ENCODE peak calls at places on chromosomes 5 and 9, in eight cellular contexts. One of them, this sample, is unnamed.
A peak's percentile ranks its signal among the peaks of the same experiment; 100 is the strongest.

GRCh38 chr9:113530942-113531341 is 67.4 kb downstream of the RGS3 start:
- DNase-seq in EH: no peak
- DNase-seq in effector memory CD8-positive, alpha-beta T cell: no peak
- DNase-seq in smooth muscle cell of the brain vasculature: no peak
- DNase-seq in MCF 10A: no peak
- DNase-seq in D341Med: no peak
- DNase-seq in osteocyte: no peak
- DNase-seq in Caki2: no peak
- DNase-seq in this sample: no peak

GRCh38 chr5:172455511-172456061 is 1.3 kb upstream of the SH3PXD2B start:
- DNase-seq in EH: peak; percentile 81
- DNase-seq in effector memory CD8-positive, alpha-beta T cell: no peak
- DNase-seq in smooth muscle cell of the brain vasculature: no peak
- DNase-seq in MCF 10A: peak; percentile 55
- DNase-seq in D341Med: no peak
- DNase-seq in osteocyte: no peak
- DNase-seq in Caki2: peak; percentile 89
- DNase-seq in this sample: no peak

GRCh38 chr9:98637381-98637780 is 71.4 kb downstream of the GABBR2 start:
- DNase-seq in EH: peak; percentile 14
- DNase-seq in effector memory CD8-positive, alpha-beta T cell: no peak
- DNase-seq in smooth muscle cell of the brain vasculature: no peak
- DNase-seq in MCF 10A: no peak
- DNase-seq in D341Med: no peak
- DNase-seq in osteocyte: no peak
- DNase-seq in Caki2: no peak
- DNase-seq in this sample: no peak

GRCh38 chr9:111298831-111299603 is 31.0 kb downstream of the OR2K2 start:
- DNase-seq in EH: peak; percentile 78
- DNase-seq in effector memory CD8-positive, alpha-beta T cell: no peak
- DNase-seq in smooth muscle cell of the brain vasculature: peak; percentile 79
- DNase-seq in MCF 10A: peak; percentile 67
- DNase-seq in D341Med: peak; percentile 39
- DNase-seq in osteocyte: no peak
- DNase-seq in Caki2: peak; percentile 62
- DNase-seq in this sample: peak; percentile 85

GRCh38 chr5:55517804-55518203 is 17.0 kb downstream of the PLPP1 start:
- DNase-seq in EH: no peak
- DNase-seq in effector memory CD8-positive, alpha-beta T cell: no peak
- DNase-seq in smooth muscle cell of the brain vasculature: no peak
- DNase-seq in MCF 10A: no peak
- DNase-seq in D341Med: no peak
- DNase-seq in osteocyte: no peak
- DNase-seq in Caki2: no peak
- DNase-seq in this sample: no peak

GRCh38 chr5:99099691-99100090 is 170.9 kb upstream of the CHD1 start:
- DNase-seq in EH: no peak
- DNase-seq in effector memory CD8-positive, alpha-beta T cell: no peak
- DNase-seq in smooth muscle cell of the brain vasculature: no peak
- DNase-seq in MCF 10A: no peak
- DNase-seq in D341Med: no peak
- DNase-seq in osteocyte: no peak
- DNase-seq in Caki2: no peak
- DNase-seq in this sample: no peak

GRCh38 chr9:120882935-120883607 is 6.1 kb upstream of the PHF19 start:
- DNase-seq in EH: no peak
- DNase-seq in effector memory CD8-positive, alpha-beta T cell: no peak
- DNase-seq in smooth muscle cell of the brain vasculature: no peak
- DNase-seq in MCF 10A: peak; percentile 13
- DNase-seq in D341Med: no peak
- DNase-seq in osteocyte: no peak
- DNase-seq in Caki2: peak; percentile 47
- DNase-seq in this sample: no peak

GRCh38 chr9:127574089-127574921 is 37.8 kb upstream of the STXBP1 start:
- DNase-seq in EH: peak; percentile 76
- DNase-seq in effector memory CD8-positive, alpha-beta T cell: no peak
- DNase-seq in smooth muscle cell of the brain vasculature: no peak
- DNase-seq in MCF 10A: peak; percentile 96
- DNase-seq in D341Med: peak; percentile 27
- DNase-seq in osteocyte: no peak
- DNase-seq in Caki2: peak; percentile 72
- DNase-seq in this sample: no peak

GRCh38 chr9:131585375-131585774 is 40.1 kb downstream of the PRRT1B start:
- DNase-seq in EH: peak; percentile 44
- DNase-seq in effector memory CD8-positive, alpha-beta T cell: peak; percentile 44
- DNase-seq in smooth muscle cell of the brain vasculature: no peak
- DNase-seq in MCF 10A: no peak
- DNase-seq in D341Med: no peak
- DNase-seq in osteocyte: no peak
- DNase-seq in Caki2: no peak
- DNase-seq in this sample: peak; percentile 60

GRCh38 chr5:163440954-163441353 is 3.6 kb downstream of the CCNG1 start:
- DNase-seq in EH: no peak
- DNase-seq in effector memory CD8-positive, alpha-beta T cell: no peak
- DNase-seq in smooth muscle cell of the brain vasculature: no peak
- DNase-seq in MCF 10A: no peak
- DNase-seq in D341Med: no peak
- DNase-seq in osteocyte: no peak
- DNase-seq in Caki2: no peak
- DNase-seq in this sample: no peak

GRCh38 chr9:26893030-26893676 is 551 bp upstream of the CAAP1 start:
- DNase-seq in EH: no peak
- DNase-seq in effector memory CD8-positive, alpha-beta T cell: no peak
- DNase-seq in smooth muscle cell of the brain vasculature: no peak
- DNase-seq in MCF 10A: peak; percentile 2
- DNase-seq in D341Med: no peak
- DNase-seq in osteocyte: no peak
- DNase-seq in Caki2: no peak
- DNase-seq in this sample: no peak

GRCh38 chr9:106916491-106917235 is 53.7 kb downstream of the ZNF462 start:
- DNase-seq in EH: peak; percentile 92
- DNase-seq in effector memory CD8-positive, alpha-beta T cell: no peak
- DNase-seq in smooth muscle cell of the brain vasculature: no peak
- DNase-seq in MCF 10A: peak; percentile 85
- DNase-seq in D341Med: no peak
- DNase-seq in osteocyte: no peak
- DNase-seq in Caki2: peak; percentile 91
- DNase-seq in this sample: no peak

GRCh38 chr9:96721303-96721702 is 56.6 kb downstream of the ZNF510 start:
- DNase-seq in EH: no peak
- DNase-seq in effector memory CD8-positive, alpha-beta T cell: no peak
- DNase-seq in smooth muscle cell of the brain vasculature: no peak
- DNase-seq in MCF 10A: no peak
- DNase-seq in D341Med: no peak
- DNase-seq in osteocyte: no peak
- DNase-seq in Caki2: no peak
- DNase-seq in this sample: no peak

GRCh38 chr9:33202018-33202417 is 34.9 kb upstream of the B4GALT1 start:
- DNase-seq in EH: no peak
- DNase-seq in effector memory CD8-positive, alpha-beta T cell: no peak
- DNase-seq in smooth muscle cell of the brain vasculature: no peak
- DNase-seq in MCF 10A: no peak
- DNase-seq in D341Med: no peak
- DNase-seq in osteocyte: no peak
- DNase-seq in Caki2: no peak
- DNase-seq in this sample: no peak

GRCh38 chr5:73966411-73966810 is 340.4 kb downstream of the ARHGEF28 start:
- DNase-seq in EH: peak; percentile 40
- DNase-seq in effector memory CD8-positive, alpha-beta T cell: no peak
- DNase-seq in smooth muscle cell of the brain vasculature: no peak
- DNase-seq in MCF 10A: no peak
- DNase-seq in D341Med: no peak
- DNase-seq in osteocyte: no peak
- DNase-seq in Caki2: no peak
- DNase-seq in this sample: no peak

GRCh38 chr5:10474521-10475075 is 32.9 kb downstream of the ROPN1L start:
- DNase-seq in EH: peak; percentile 79
- DNase-seq in effector memory CD8-positive, alpha-beta T cell: no peak
- DNase-seq in smooth muscle cell of the brain vasculature: peak; percentile 51
- DNase-seq in MCF 10A: no peak
- DNase-seq in D341Med: no peak
- DNase-seq in osteocyte: no peak
- DNase-seq in Caki2: no peak
- DNase-seq in this sample: no peak

GRCh38 chr5:68137451-68138190 is 77.9 kb upstream of the PIK3R1 start:
- DNase-seq in EH: peak; percentile 82
- DNase-seq in effector memory CD8-positive, alpha-beta T cell: no peak
- DNase-seq in smooth muscle cell of the brain vasculature: no peak
- DNase-seq in MCF 10A: no peak
- DNase-seq in D341Med: no peak
- DNase-seq in osteocyte: no peak
- DNase-seq in Caki2: no peak
- DNase-seq in this sample: no peak

GRCh38 chr9:129393064-129393463 is 215.0 kb upstream of the IER5L start:
- DNase-seq in EH: no peak
- DNase-seq in effector memory CD8-positive, alpha-beta T cell: no peak
- DNase-seq in smooth muscle cell of the brain vasculature: no peak
- DNase-seq in MCF 10A: no peak
- DNase-seq in D341Med: no peak
- DNase-seq in osteocyte: no peak
- DNase-seq in Caki2: no peak
- DNase-seq in this sample: no peak

GRCh38 chr5:58849995-58850667 is 267.3 kb downstream of the RAB3C start:
- DNase-seq in EH: peak; percentile 30
- DNase-seq in effector memory CD8-positive, alpha-beta T cell: no peak
- DNase-seq in smooth muscle cell of the brain vasculature: no peak
- DNase-seq in MCF 10A: peak; percentile 48
- DNase-seq in D341Med: peak; percentile 60
- DNase-seq in osteocyte: no peak
- DNase-seq in Caki2: peak; percentile 23
- DNase-seq in this sample: no peak

GRCh38 chr5:54103871-54104270 is 206.5 kb downstream of the ARL15 start:
- DNase-seq in EH: no peak
- DNase-seq in effector memory CD8-positive, alpha-beta T cell: no peak
- DNase-seq in smooth muscle cell of the brain vasculature: no peak
- DNase-seq in MCF 10A: no peak
- DNase-seq in D341Med: no peak
- DNase-seq in osteocyte: no peak
- DNase-seq in Caki2: no peak
- DNase-seq in this sample: no peak

GRCh38 chr9:115379719-115380118 is 261.8 kb upstream of the TNC start:
- DNase-seq in EH: no peak
- DNase-seq in effector memory CD8-positive, alpha-beta T cell: no peak
- DNase-seq in smooth muscle cell of the brain vasculature: no peak
- DNase-seq in MCF 10A: no peak
- DNase-seq in D341Med: no peak
- DNase-seq in osteocyte: no peak
- DNase-seq in Caki2: no peak
- DNase-seq in this sample: no peak

GRCh38 chr5:102815084-102815483 is 60.0 kb downstream of the PAM start:
- DNase-seq in EH: no peak
- DNase-seq in effector memory CD8-positive, alpha-beta T cell: no peak
- DNase-seq in smooth muscle cell of the brain vasculature: no peak
- DNase-seq in MCF 10A: no peak
- DNase-seq in D341Med: no peak
- DNase-seq in osteocyte: no peak
- DNase-seq in Caki2: no peak
- DNase-seq in this sample: no peak

GRCh38 chr5:178477224-178478201 is 112.7 kb downstream of the COL23A1 start:
- DNase-seq in EH: no peak
- DNase-seq in effector memory CD8-positive, alpha-beta T cell: no peak
- DNase-seq in smooth muscle cell of the brain vasculature: no peak
- DNase-seq in MCF 10A: no peak
- DNase-seq in D341Med: no peak
- DNase-seq in osteocyte: no peak
- DNase-seq in Caki2: no peak
- DNase-seq in this sample: no peak

GRCh38 chr9:73548201-73548600 is 396.5 kb downstream of the ANXA1 start:
- DNase-seq in EH: no peak
- DNase-seq in effector memory CD8-positive, alpha-beta T cell: no peak
- DNase-seq in smooth muscle cell of the brain vasculature: no peak
- DNase-seq in MCF 10A: no peak
- DNase-seq in D341Med: no peak
- DNase-seq in osteocyte: no peak
- DNase-seq in Caki2: no peak
- DNase-seq in this sample: no peak

GRCh38 chr5:171755354-171755821 is 30.2 kb upstream of the SMIM23 start:
- DNase-seq in EH: peak; percentile 35
- DNase-seq in effector memory CD8-positive, alpha-beta T cell: no peak
- DNase-seq in smooth muscle cell of the brain vasculature: no peak
- DNase-seq in MCF 10A: peak; percentile 62
- DNase-seq in D341Med: no peak
- DNase-seq in osteocyte: peak; percentile 54
- DNase-seq in Caki2: no peak
- DNase-seq in this sample: no peak

GRCh38 chr9:22214497-22215031 is 205.5 kb upstream of the CDKN2B start:
- DNase-seq in EH: peak; percentile 61
- DNase-seq in effector memory CD8-positive, alpha-beta T cell: no peak
- DNase-seq in smooth muscle cell of the brain vasculature: no peak
- DNase-seq in MCF 10A: no peak
- DNase-seq in D341Med: no peak
- DNase-seq in osteocyte: no peak
- DNase-seq in Caki2: no peak
- DNase-seq in this sample: no peak

GRCh38 chr9:98760231-98760630 is 36.1 kb downstream of the ANKS6 start:
- DNase-seq in EH: no peak
- DNase-seq in effector memory CD8-positive, alpha-beta T cell: no peak
- DNase-seq in smooth muscle cell of the brain vasculature: no peak
- DNase-seq in MCF 10A: no peak
- DNase-seq in D341Med: peak; percentile 70
- DNase-seq in osteocyte: no peak
- DNase-seq in Caki2: no peak
- DNase-seq in this sample: no peak